ENCODE peak calls at places on chromosomes 6 and 20, in six cellular contexts. N, Y, O, F, Z and H are unnamed samples.

GRCh38 chr6:122799916-122800701 is 11.1 kb downstream of the SMPDL3A start:
- DNase-seq in N (no peak), Y (peak), O (peak), F (no peak), Z (no peak), H (no peak)

GRCh38 chr6:41732601-41733348 is 2.6 kb downstream of the TFEB start:
- DNase-seq in N (no peak), Y (peak), O (no peak), F (peak), Z (no peak), H (no peak)

GRCh38 chr6:30614044-30614842 is 2.8 kb downstream of the PPP1R10 start:
- DNase-seq in N (peak), Y (no peak), O (no peak), F (no peak), Z (no peak), H (no peak)

GRCh38 chr6:6661684-6662083 is 73.2 kb downstream of the LY86 start:
- DNase-seq in N (peak), Y (peak), O (no peak), F (peak), Z (no peak), H (peak)

GRCh38 chr20:62845818-62846527 is 15.6 kb downstream of the TCFL5 start:
- DNase-seq in N (no peak), Y (no peak), O (no peak), F (no peak), Z (no peak), H (no peak)

GRCh38 chr6:39062014-39062740 is 13.6 kb downstream of the GLP1R start:
- DNase-seq in N (no peak), Y (no peak), O (no peak), F (no peak), Z (no peak), H (no peak)

GRCh38 chr6:168132531-168133184 is 53.6 kb upstream of the FRMD1 start:
- DNase-seq in N (peak), Y (no peak), O (peak), F (peak), Z (no peak), H (peak)

GRCh38 chr6:132333639-132334516 is 67.4 kb downstream of the MOXD1 start:
- DNase-seq in N (no peak), Y (peak), O (peak), F (no peak), Z (no peak), H (no peak)

GRCh38 chr6:43276180-43277082 is 21.6 kb upstream of the SLC22A7 start:
- DNase-seq in N (no peak), Y (peak), O (no peak), F (no peak), Z (no peak), H (no peak)

GRCh38 chr6:143607959-143608358 is 69.8 kb upstream of the PHACTR2 start:
- DNase-seq in N (no peak), Y (no peak), O (no peak), F (no peak), Z (no peak), H (no peak)

GRCh38 chr20:32034581-32035397 is 17.3 kb upstream of the HCK start:
- DNase-seq in N (no peak), Y (no peak), O (peak), F (peak), Z (no peak), H (no peak)

GRCh38 chr20:20712004-20712473 is 405 bp downstream of the RALGAPA2 start:
- DNase-seq in N (no peak), Y (peak), O (no peak), F (peak), Z (no peak), H (peak)

GRCh38 chr20:57432874-57433491 is 41.8 kb downstream of the RBM38 start:
- DNase-seq in N (peak), Y (peak), O (peak), F (peak), Z (no peak), H (no peak)

GRCh38 chr20:61424628-61425420 is 172.8 kb downstream of the CDH4 start:
- DNase-seq in N (no peak), Y (no peak), O (no peak), F (no peak), Z (no peak), H (no peak)

GRCh38 chr20:14012671-14013070 is 17.4 kb downstream of the MACROD2 start:
- DNase-seq in N (no peak), Y (no peak), O (no peak), F (no peak), Z (no peak), H (no peak)

GRCh38 chr20:62454936-62455673 is 20.7 kb downstream of the GATA5 start:
- DNase-seq in N (no peak), Y (no peak), O (no peak), F (no peak), Z (no peak), H (no peak)

GRCh38 chr20:35539756-35540212 is 2.1 kb upstream of the ERGIC3 start:
- DNase-seq in N (no peak), Y (peak), O (peak), F (no peak), Z (no peak), H (no peak)

GRCh38 chr6:26195924-26196845 is 109.0 kb downstream of the HFE start:
- DNase-seq in N (no peak), Y (peak), O (no peak), F (peak), Z (no peak), H (no peak)

GRCh38 chr6:63307581-63308246 is 12.1 kb downstream of the LGSN start:
- DNase-seq in N (no peak), Y (no peak), O (peak), F (peak), Z (no peak), H (no peak)

GRCh38 chr20:4885877-4886276 is 115.4 kb downstream of the SLC23A2 start:
- DNase-seq in N (no peak), Y (no peak), O (no peak), F (peak), Z (no peak), H (no peak)

GRCh38 chr6:90197854-90198496 is 98.7 kb downstream of the BACH2 start:
- DNase-seq in N (peak), Y (no peak), O (peak), F (peak), Z (no peak), H (no peak)

GRCh38 chr6:133757330-133757729 is 131.6 kb upstream of the TCF21 start:
- DNase-seq in N (no peak), Y (no peak), O (no peak), F (no peak), Z (no peak), H (no peak)

GRCh38 chr6:44339301-44339700 is 3.1 kb upstream of the SPATS1 start:
- DNase-seq in N (no peak), Y (no peak), O (no peak), F (no peak), Z (peak), H (no peak)

GRCh38 chr6:101668496-101668895 is 275.0 kb downstream of the GRIK2 start:
- DNase-seq in N (no peak), Y (no peak), O (no peak), F (no peak), Z (no peak), H (no peak)

GRCh38 chr20:1376453-1377270 is 16.2 kb downstream of the FKBP1A start:
- DNase-seq in N (no peak), Y (no peak), O (no peak), F (peak), Z (no peak), H (no peak)
- TF ChIP-seq CTCF in N (no peak), Y (no peak), O (no peak), F (no peak), Z (no peak), H (no peak)

GRCh38 chr6:137080711-137081110 is 35.9 kb upstream of the IL20RA start:
- DNase-seq in N (no peak), Y (no peak), O (no peak), F (no peak), Z (no peak), H (no peak)

GRCh38 chr6:137081997-137082396 is 37.2 kb upstream of the IL20RA start:
- DNase-seq in N (no peak), Y (no peak), O (no peak), F (no peak), Z (no peak), H (no peak)

GRCh38 chr6:137076277-137077068 is 31.7 kb upstream of the IL20RA start:
- DNase-seq in N (peak), Y (peak), O (peak), F (peak), Z (peak), H (peak)
- TF ChIP-seq POLR2A in N (no peak), Y (no peak), O (no peak), F (no peak), Z (no peak), H (no peak)

DNA sequence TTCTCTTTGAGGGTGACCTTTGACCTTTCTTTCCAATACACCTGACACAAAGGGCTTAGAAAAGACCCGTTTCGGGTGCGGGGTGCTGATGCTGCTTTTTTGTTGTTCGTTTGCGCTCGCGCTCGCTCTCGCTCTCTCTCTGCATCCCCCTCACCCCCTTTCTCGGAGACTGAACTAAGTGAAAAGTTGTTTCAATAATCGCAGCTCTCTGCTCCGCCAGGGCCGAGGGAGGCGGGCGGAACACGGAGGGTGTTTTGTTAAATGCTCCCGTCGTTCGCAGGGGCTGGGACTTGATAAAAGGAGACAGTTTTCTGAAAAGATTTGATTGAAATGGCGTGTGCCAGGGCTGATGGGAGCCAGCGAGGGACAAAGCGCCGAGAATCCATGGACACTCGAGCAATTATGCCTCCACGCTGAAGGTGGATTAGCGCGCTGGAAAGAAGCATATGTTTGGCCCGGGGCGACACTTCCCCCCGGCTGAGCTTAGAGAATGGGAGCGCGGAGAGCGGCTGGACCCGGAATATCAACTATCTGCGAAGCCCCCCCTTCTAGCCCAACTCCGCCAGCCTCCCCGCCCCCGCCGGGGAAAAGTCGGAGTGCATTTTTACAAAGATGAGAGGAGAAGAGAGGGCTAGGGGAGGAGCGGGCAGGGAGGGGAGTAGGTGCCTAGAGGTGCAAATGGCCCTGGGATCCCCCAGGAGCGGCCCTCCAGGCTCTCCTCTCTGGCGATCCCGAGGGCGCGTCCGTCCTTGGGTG is 25.0 kb downstream of the TFAP2A start:
- DNase-seq in N (no peak), Y (no peak), O (no peak), F (no peak), Z (no peak), H (no peak)
- H3K4me3 ChIP-seq in N (no peak), Y (no peak), O (no peak), F (no peak), Z (no peak), H (no peak)

GRCh38 chr20:22791877-22792525 is 207.6 kb upstream of the FOXA2 start:
- DNase-seq in N (no peak), Y (no peak), O (peak), F (no peak), Z (no peak), H (no peak)
- TF ChIP-seq CTCF in N (no peak), Y (no peak), O (no peak), F (no peak), Z (no peak), H (no peak)

GRCh38 chr6:151390276-151391020 is 911 bp downstream of the ZBTB2 start:
- DNase-seq in N (peak), Y (peak), O (peak), F (peak), Z (peak), H (peak)

GRCh38 chr6:151392429-151392828 is 1.1 kb upstream of the ZBTB2 start:
- DNase-seq in N (no peak), Y (no peak), O (no peak), F (no peak), Z (no peak), H (no peak)

GRCh38 chr6:151393410-151393809 is 2.1 kb upstream of the ZBTB2 start:
- DNase-seq in N (no peak), Y (no peak), O (no peak), F (no peak), Z (no peak), H (no peak)

GRCh38 chr6:151391021-151391470 is 313 bp downstream of the ZBTB2 start:
- DNase-seq in N (peak), Y (peak), O (peak), F (peak), Z (peak), H (peak)

GRCh38 chr6:151391471-151392428 is at the start of gene ZBTB2:
- DNase-seq in N (peak), Y (peak), O (peak), F (peak), Z (peak), H (peak)
- TF ChIP-seq POLR2A in N (no peak), Y (no peak), O (peak), F (peak), Z (no peak), H (no peak)

DNA sequence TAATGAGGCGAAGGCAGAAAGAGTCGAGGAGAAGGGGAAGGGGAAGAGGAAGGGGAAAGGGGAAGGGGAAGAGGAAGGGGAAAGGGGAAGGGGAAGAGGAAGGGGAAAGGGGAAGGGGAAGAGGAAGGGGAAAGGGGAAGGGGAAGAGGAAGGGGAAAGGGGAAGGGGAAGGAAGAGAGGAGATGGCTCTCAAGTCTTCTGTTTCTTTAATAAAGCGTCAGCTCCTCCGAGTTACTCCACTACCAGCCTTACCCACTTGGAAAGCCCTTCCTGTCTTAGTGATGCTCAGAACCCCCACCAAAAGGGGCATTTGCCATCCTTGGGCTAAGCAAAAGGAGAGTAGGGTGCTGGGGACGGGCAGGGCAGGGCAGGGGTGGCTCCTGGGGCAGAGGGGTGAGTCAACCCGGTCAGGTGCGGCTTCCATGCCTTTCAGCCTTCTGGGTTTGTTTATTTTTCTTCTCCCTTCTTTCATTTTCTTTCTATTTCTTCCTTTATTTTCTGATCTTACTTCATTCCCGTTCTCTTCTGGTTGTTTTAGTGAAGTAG is 476 bp upstream of the CLIC5 start:
- DNase-seq in N (no peak), Y (peak), O (no peak), F (no peak), Z (no peak), H (no peak)
- H3K4me3 ChIP-seq in N (peak), Y (peak), O (peak), F (no peak), Z (peak), H (peak)

DNA sequence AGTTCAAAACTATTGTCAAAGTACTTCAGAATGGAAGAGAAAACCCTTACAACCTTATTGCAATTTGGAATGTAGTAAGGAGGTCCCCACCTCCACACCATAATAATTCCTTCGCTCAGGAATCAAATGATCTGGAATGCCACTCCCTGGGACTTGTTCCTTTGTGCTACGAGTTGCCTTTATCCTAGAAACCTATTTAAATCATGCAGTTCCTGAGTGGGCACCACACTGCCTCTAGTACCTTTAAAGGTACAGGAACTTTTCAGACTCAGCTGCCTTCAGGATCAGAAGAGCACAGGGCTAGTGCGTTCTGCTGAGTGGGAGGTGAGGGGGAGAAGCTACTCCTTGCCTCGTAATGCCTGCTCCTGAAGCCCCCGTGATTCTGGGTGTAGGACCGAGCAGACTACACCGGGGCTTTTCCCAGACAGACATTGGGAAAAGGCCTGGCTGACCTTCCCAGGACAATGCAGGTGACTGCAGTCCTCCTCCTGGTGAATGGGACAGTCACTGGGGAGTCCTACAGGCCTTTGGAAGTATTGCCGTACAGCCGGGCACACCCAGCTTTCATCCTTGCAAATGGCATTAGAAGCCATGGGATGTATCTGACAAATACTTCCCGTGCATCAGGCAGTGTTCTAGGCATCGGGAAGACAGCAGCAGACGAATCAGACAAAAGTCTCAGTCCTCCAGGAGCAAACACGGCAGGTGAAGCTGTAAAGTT is 11.8 kb upstream of the TUBB2B start:
- DNase-seq in N (no peak), Y (no peak), O (peak), F (no peak), Z (no peak), H (no peak)
- TF ChIP-seq CTCF in N (no peak), Y (peak), O (no peak), F (no peak), Z (no peak), H (no peak)

GRCh38 chr6:159036673-159037072 is 8.1 kb downstream of the TAGAP start:
- DNase-seq in N (no peak), Y (no peak), O (no peak), F (peak), Z (no peak), H (no peak)
- TF ChIP-seq POLR2A in N (no peak), Y (no peak), O (no peak), F (no peak), Z (no peak), H (no peak)